ENCODE peak calls at places on chromosome 9, in four cellular contexts. One of them, this sample, is unnamed.

GRCh38 chr9:98083566-98084135 is 27.1 kb downstream of the NANS start:
- DNase-seq in CD14-positive monocyte: no peak
- DNase-seq in retinal pigment epithelial cell: no peak
- DNase-seq in type B pancreatic cell: no peak
- DNase-seq in this sample: no peak

GRCh38 chr9:34311499-34312225 is 17.4 kb downstream of the KIF24 start:
- DNase-seq in type B pancreatic cell: no peak
- DNase-seq in retinal pigment epithelial cell: no peak
- DNase-seq in CD14-positive monocyte: no peak
- DNase-seq in this sample: no peak

GRCh38 chr9:794386-794785 is 47.1 kb upstream of the DMRT1 start:
- DNase-seq in retinal pigment epithelial cell: no peak
- DNase-seq in CD14-positive monocyte: no peak
- DNase-seq in type B pancreatic cell: no peak
- DNase-seq in this sample: no peak

GRCh38 chr9:120538339-120538738 is 41.6 kb downstream of the CDK5RAP2 start:
- DNase-seq in retinal pigment epithelial cell: no peak
- DNase-seq in CD14-positive monocyte: no peak
- DNase-seq in type B pancreatic cell: no peak
- DNase-seq in this sample: no peak

GRCh38 chr9:121825481-121825830 is 174.0 kb downstream of the DAB2IP start:
- DNase-seq in retinal pigment epithelial cell: no peak
- DNase-seq in type B pancreatic cell: no peak
- DNase-seq in CD14-positive monocyte: no peak
- DNase-seq in this sample: no peak

GRCh38 chr9:96136992-96137665 is 164.8 kb downstream of the HSD17B3 start:
- DNase-seq in CD14-positive monocyte: no peak
- DNase-seq in retinal pigment epithelial cell: no peak
- DNase-seq in type B pancreatic cell: no peak
- DNase-seq in this sample: no peak

GRCh38 chr9:80928697-80929096 is 760.6 kb downstream of the TLE1 start:
- DNase-seq in type B pancreatic cell: no peak
- DNase-seq in CD14-positive monocyte: no peak
- DNase-seq in retinal pigment epithelial cell: no peak
- DNase-seq in this sample: no peak

GRCh38 chr9:137313326-137313920 is 11.4 kb upstream of the NRARP start:
- DNase-seq in retinal pigment epithelial cell: no peak
- DNase-seq in CD14-positive monocyte: peak
- DNase-seq in type B pancreatic cell: no peak
- DNase-seq in this sample: peak

GRCh38 chr9:133119039-133119438 is 2.0 kb downstream of the RALGDS start:
- DNase-seq in type B pancreatic cell: no peak
- DNase-seq in CD14-positive monocyte: no peak
- DNase-seq in retinal pigment epithelial cell: no peak
- DNase-seq in this sample: no peak

GRCh38 chr9:134223601-134224122 is 59.3 kb upstream of the RNU6ATAC start:
- DNase-seq in type B pancreatic cell: no peak
- DNase-seq in retinal pigment epithelial cell: no peak
- DNase-seq in CD14-positive monocyte: no peak
- DNase-seq in this sample: peak

GRCh38 chr9:134262035-134262434 is 64.2 kb upstream of the RXRA start:
- DNase-seq in retinal pigment epithelial cell: no peak
- DNase-seq in CD14-positive monocyte: no peak
- DNase-seq in type B pancreatic cell: no peak
- DNase-seq in this sample: no peak

GRCh38 chr9:28166179-28166578 is 592.9 kb upstream of the C9orf72 start:
- DNase-seq in type B pancreatic cell: no peak
- DNase-seq in retinal pigment epithelial cell: no peak
- DNase-seq in CD14-positive monocyte: no peak
- DNase-seq in this sample: no peak

GRCh38 chr9:91795500-91796241 is 154.4 kb downstream of the ROR2 start:
- DNase-seq in CD14-positive monocyte: no peak
- DNase-seq in retinal pigment epithelial cell: peak
- DNase-seq in type B pancreatic cell: no peak
- DNase-seq in this sample: no peak

GRCh38 chr9:107819772-107820171 is 330.2 kb upstream of the KLF4 start:
- DNase-seq in CD14-positive monocyte: no peak
- DNase-seq in retinal pigment epithelial cell: no peak
- DNase-seq in type B pancreatic cell: no peak
- DNase-seq in this sample: no peak

GRCh38 chr9:134422701-134423100 is 96.4 kb downstream of the RXRA start:
- DNase-seq in type B pancreatic cell: no peak
- DNase-seq in CD14-positive monocyte: no peak
- DNase-seq in retinal pigment epithelial cell: no peak
- DNase-seq in this sample: no peak

GRCh38 chr9:127280880-127281660 is 16.5 kb downstream of the GARNL3 start:
- DNase-seq in retinal pigment epithelial cell: no peak
- DNase-seq in type B pancreatic cell: no peak
- DNase-seq in CD14-positive monocyte: no peak
- DNase-seq in this sample: no peak

GRCh38 chr9:120571443-120572257 is 8.3 kb downstream of the CDK5RAP2 start:
- DNase-seq in type B pancreatic cell: no peak
- DNase-seq in CD14-positive monocyte: no peak
- DNase-seq in retinal pigment epithelial cell: peak
- DNase-seq in this sample: no peak

GRCh38 chr9:110148384-110148783 is 59.6 kb downstream of the C9orf152 start:
- DNase-seq in type B pancreatic cell: no peak
- DNase-seq in retinal pigment epithelial cell: no peak
- DNase-seq in CD14-positive monocyte: no peak
- DNase-seq in this sample: no peak

GRCh38 chr9:22446950-22447606 is 454 bp downstream of the DMRTA1 start:
- DNase-seq in CD14-positive monocyte: no peak
- DNase-seq in retinal pigment epithelial cell: no peak
- DNase-seq in type B pancreatic cell: no peak
- DNase-seq in this sample: peak

GRCh38 chr9:14441976-14442651 is 128.2 kb upstream of the NFIB start:
- DNase-seq in type B pancreatic cell: no peak
- DNase-seq in retinal pigment epithelial cell: no peak
- DNase-seq in CD14-positive monocyte: no peak
- DNase-seq in this sample: no peak
- TF ChIP-seq CTCF in type B pancreatic cell: peak
- TF ChIP-seq CTCF in retinal pigment epithelial cell: peak
- TF ChIP-seq CTCF in CD14-positive monocyte: no peak
- TF ChIP-seq CTCF in this sample: peak

GRCh38 chr9:101114317-101114716 is 85.8 kb downstream of the PLPPR1 start:
- DNase-seq in type B pancreatic cell: no peak
- DNase-seq in CD14-positive monocyte: no peak
- DNase-seq in retinal pigment epithelial cell: no peak
- DNase-seq in this sample: no peak

GRCh38 chr9:101115062-101115461 is 86.5 kb downstream of the PLPPR1 start:
- DNase-seq in CD14-positive monocyte: no peak
- DNase-seq in type B pancreatic cell: no peak
- DNase-seq in retinal pigment epithelial cell: no peak
- DNase-seq in this sample: no peak

GRCh38 chr9:101117091-101117490 is 88.6 kb downstream of the PLPPR1 start:
- DNase-seq in retinal pigment epithelial cell: no peak
- DNase-seq in type B pancreatic cell: no peak
- DNase-seq in CD14-positive monocyte: no peak
- DNase-seq in this sample: no peak

GRCh38 chr9:101121836-101122399 is 93.4 kb downstream of the PLPPR1 start:
- DNase-seq in retinal pigment epithelial cell: no peak
- DNase-seq in type B pancreatic cell: no peak
- DNase-seq in CD14-positive monocyte: no peak
- DNase-seq in this sample: no peak

DNA sequence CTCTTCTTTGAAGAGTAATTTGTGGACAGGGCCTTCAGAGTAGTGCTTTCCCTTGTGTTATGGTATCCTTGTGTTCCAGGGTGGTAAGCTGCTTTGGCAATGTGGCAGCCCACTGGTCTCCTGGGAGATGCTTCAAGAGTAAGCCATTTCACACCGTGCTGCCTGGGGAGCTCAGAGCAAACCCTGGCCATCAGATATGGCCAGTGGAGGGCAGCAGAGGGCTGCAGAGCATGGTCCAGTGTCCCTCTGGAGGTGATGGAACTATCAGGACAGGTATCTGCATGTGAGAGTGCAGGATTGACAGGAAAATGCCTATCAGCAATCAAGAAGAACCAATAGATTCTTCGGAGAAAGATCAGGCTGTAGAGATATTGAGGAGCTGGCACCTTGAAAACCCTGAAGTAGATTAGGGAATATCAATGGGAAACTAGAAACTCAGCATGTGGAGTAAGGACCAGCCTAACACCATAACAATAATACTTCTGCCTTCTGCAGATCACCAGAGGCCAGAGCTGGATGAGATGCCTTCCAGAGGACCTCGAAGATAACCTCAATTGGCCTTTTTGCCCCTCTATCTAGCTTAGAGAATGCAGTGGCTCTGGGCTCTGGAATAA is 90.8 kb downstream of the PLPPR1 start:
- DNase-seq in retinal pigment epithelial cell: no peak
- DNase-seq in type B pancreatic cell: no peak
- DNase-seq in CD14-positive monocyte: no peak
- DNase-seq in this sample: no peak
- TF ChIP-seq CTCF in retinal pigment epithelial cell: peak
- TF ChIP-seq CTCF in type B pancreatic cell: peak
- TF ChIP-seq CTCF in CD14-positive monocyte: peak
- TF ChIP-seq CTCF in this sample: peak

GRCh38 chr9:71981944-71982343 is 70.5 kb downstream of the C9orf85 start:
- DNase-seq in type B pancreatic cell: no peak
- DNase-seq in CD14-positive monocyte: no peak
- DNase-seq in retinal pigment epithelial cell: no peak
- DNase-seq in this sample: no peak

GRCh38 chr9:71987471-71988371 is 72.7 kb downstream of the C9orf57 start:
- DNase-seq in type B pancreatic cell: no peak
- DNase-seq in retinal pigment epithelial cell: no peak
- DNase-seq in CD14-positive monocyte: no peak
- DNase-seq in this sample: no peak

GRCh38 chr9:71984388-71985069 is 73.1 kb downstream of the C9orf85 start:
- DNase-seq in CD14-positive monocyte: no peak
- DNase-seq in retinal pigment epithelial cell: no peak
- DNase-seq in type B pancreatic cell: no peak
- DNase-seq in this sample: no peak

GRCh38 chr9:71986860-71987259 is 73.6 kb downstream of the C9orf57 start:
- DNase-seq in type B pancreatic cell: no peak
- DNase-seq in retinal pigment epithelial cell: no peak
- DNase-seq in CD14-positive monocyte: no peak
- DNase-seq in this sample: no peak

GRCh38 chr9:71985070-71985956 is 73.9 kb downstream of the C9orf85 start:
- DNase-seq in type B pancreatic cell: no peak
- DNase-seq in CD14-positive monocyte: no peak
- DNase-seq in retinal pigment epithelial cell: no peak
- DNase-seq in this sample: no peak
- TF ChIP-seq CTCF in type B pancreatic cell: no peak
- TF ChIP-seq CTCF in CD14-positive monocyte: no peak
- TF ChIP-seq CTCF in retinal pigment epithelial cell: peak
- TF ChIP-seq CTCF in this sample: no peak

DNA sequence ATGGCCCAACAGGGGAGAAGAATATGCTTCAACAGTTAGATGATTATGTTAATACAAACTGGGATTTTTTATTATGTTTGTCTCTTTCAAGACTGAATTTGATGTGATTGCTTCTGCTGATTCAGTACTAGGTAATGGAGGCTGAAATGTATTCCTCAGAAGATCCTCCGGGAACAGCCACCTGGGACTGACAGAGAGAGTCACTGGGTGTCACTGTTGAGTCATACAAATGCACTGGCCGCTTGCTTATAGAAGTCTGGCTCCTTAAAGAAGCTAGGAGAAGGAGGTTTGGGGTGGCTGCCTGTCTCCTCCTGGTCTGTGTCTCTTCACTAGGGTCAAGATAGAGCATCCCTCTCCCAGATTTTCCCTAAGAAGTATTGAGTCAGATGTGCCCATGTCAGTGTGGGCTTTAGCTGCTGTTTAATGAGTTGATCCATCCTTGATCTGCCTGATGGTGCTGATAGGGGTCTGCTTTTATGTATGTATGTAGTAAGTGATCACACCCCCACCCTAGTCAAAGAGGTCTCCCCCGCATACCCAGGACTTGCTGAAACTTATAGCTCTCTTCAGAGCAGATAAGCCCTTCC is 773.4 kb downstream of the BRINP1 start:
- DNase-seq in retinal pigment epithelial cell: peak
- DNase-seq in CD14-positive monocyte: no peak
- DNase-seq in type B pancreatic cell: no peak
- DNase-seq in this sample: no peak
- TF ChIP-seq CTCF in retinal pigment epithelial cell: peak
- TF ChIP-seq CTCF in CD14-positive monocyte: no peak
- TF ChIP-seq CTCF in type B pancreatic cell: peak
- TF ChIP-seq CTCF in this sample: peak

DNA sequence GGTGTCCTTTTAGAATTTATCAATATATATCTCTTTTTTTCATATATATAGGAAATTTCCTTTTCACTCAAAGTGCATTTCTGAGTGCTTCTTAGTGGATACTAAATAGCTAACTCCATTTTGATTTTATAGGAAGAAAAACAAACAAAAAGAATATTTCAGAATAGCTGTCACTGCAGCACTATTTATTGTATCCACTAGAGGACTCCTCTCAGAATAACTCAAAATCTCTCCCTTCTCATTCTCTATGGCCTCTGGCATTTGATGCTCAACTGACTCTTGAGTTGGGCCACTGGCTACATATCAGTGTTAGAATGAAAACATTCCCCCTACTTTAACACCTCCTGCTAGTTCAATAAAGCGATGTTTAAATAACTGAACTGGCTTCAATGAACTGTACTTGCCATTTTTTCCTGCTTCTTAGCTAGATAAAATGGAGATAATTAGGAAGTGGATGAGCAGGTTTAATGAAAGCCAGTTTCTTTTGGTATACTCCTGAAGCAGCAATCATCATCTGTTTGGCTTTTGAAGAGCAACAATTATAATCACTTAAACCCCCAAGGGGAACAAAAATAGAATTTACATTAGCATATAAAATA is 16.6 kb upstream of the ELAVL2 start:
- DNase-seq in retinal pigment epithelial cell: no peak
- DNase-seq in type B pancreatic cell: no peak
- DNase-seq in CD14-positive monocyte: no peak
- DNase-seq in this sample: no peak
- TF ChIP-seq CTCF in retinal pigment epithelial cell: peak
- TF ChIP-seq CTCF in type B pancreatic cell: peak
- TF ChIP-seq CTCF in CD14-positive monocyte: no peak
- TF ChIP-seq CTCF in this sample: no peak

DNA sequence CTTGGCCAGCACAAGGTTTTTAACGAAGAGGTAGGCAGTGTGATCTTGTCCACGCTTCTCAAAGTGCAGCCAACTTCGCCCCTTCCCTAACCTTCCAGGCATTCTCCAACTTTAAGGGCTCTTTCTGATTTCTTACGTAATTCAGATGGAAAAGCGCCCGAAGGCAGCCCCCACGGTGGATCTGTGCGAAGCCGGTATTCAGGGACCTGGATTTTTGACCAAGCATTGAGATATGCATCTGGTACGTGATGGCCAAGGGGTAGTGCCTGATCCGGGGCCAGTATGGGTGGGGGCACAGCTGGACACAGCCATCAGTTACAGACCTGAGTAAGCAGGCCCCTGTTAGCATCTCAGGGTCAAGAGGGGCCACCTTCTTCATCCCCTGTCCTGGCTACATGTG is 80.0 kb downstream of the AMBP start:
- DNase-seq in CD14-positive monocyte: peak
- DNase-seq in retinal pigment epithelial cell: no peak
- DNase-seq in type B pancreatic cell: no peak
- DNase-seq in this sample: no peak
- TF ChIP-seq CTCF in CD14-positive monocyte: no peak
- TF ChIP-seq CTCF in retinal pigment epithelial cell: no peak
- TF ChIP-seq CTCF in type B pancreatic cell: no peak
- TF ChIP-seq CTCF in this sample: no peak

GRCh38 chr9:6829027-6829426 is 71.3 kb downstream of the KDM4C start:
- DNase-seq in CD14-positive monocyte: no peak
- DNase-seq in retinal pigment epithelial cell: no peak
- DNase-seq in type B pancreatic cell: no peak
- DNase-seq in this sample: no peak
- TF ChIP-seq CTCF in CD14-positive monocyte: no peak
- TF ChIP-seq CTCF in retinal pigment epithelial cell: peak
- TF ChIP-seq CTCF in type B pancreatic cell: peak
- TF ChIP-seq CTCF in this sample: no peak